ENCODE peak calls at places on chromosomes 7 and 10, in five cellular contexts. S is K562, U is HepG2, O is GM12878, R is upper lobe of left lung. F is an unnamed sample.

GRCh38 chr10:97683556-97684357 is 3.3 kb downstream of the AVPI1 start:
- ATAC-seq in S (no peak), U (peak; percentile 5), O (no peak), R (no peak), F (no peak)

GRCh38 chr10:11397980-11398580 is 213.4 kb downstream of the USP6NL start:
- ATAC-seq in S (no peak), U (no peak), O (no peak), R (no peak), F (peak; percentile 19)

GRCh38 chr7:50317221-50317678 is 12.7 kb downstream of the IKZF1 start:
- ATAC-seq in S (peak; percentile 66), U (no peak), O (peak; percentile 82), R (no peak), F (no peak)

GRCh38 chr7:80593869-80594587 is 44.4 kb upstream of the CD36 start:
- ATAC-seq in S (no peak), U (no peak), O (no peak), R (no peak), F (no peak)

GRCh38 chr7:4143511-4144160 is 538.5 kb upstream of the FOXK1 start:
- ATAC-seq in S (no peak), U (no peak), O (no peak), R (no peak), F (no peak)

GRCh38 chr7:158043461-158044155 is 544.0 kb downstream of the PTPRN2 start:
- ATAC-seq in S (no peak), U (no peak), O (no peak), R (no peak), F (no peak)

GRCh38 chr7:84364708-84365107 is 170.1 kb upstream of the SEMA3A start:
- ATAC-seq in S (no peak), U (no peak), O (no peak), R (no peak), F (no peak)

GRCh38 chr7:26170663-26171062 is 18.7 kb downstream of the NFE2L3 start:
- ATAC-seq in S (no peak), U (no peak), O (no peak), R (no peak), F (no peak)

GRCh38 chr7:131106681-131107342 is 220.9 kb upstream of the MKLN1 start:
- ATAC-seq in S (peak; percentile 50), U (peak; percentile 58), O (peak; percentile 10), R (peak; percentile 52), F (no peak)

GRCh38 chr10:95245425-95246055 is 45.3 kb downstream of the PDLIM1 start:
- ATAC-seq in S (no peak), U (no peak), O (peak; percentile 89), R (no peak), F (no peak)

GRCh38 chr7:64885520-64886240 is 17.4 kb upstream of the ZNF273 start:
- ATAC-seq in S (no peak), U (no peak), O (no peak), R (no peak), F (no peak)

GRCh38 chr10:99203310-99203709 is 32.3 kb downstream of the HPSE2 start:
- ATAC-seq in S (no peak), U (no peak), O (no peak), R (peak; percentile 69), F (no peak)

GRCh38 chr10:18043148-18043547 is 91.4 kb downstream of the SLC39A12 start:
- ATAC-seq in S (no peak), U (no peak), O (no peak), R (no peak), F (no peak)

GRCh38 chr10:21273400-21273968 is 252.0 kb downstream of the SKIDA1 start:
- ATAC-seq in S (peak; percentile 73), U (no peak), O (peak; percentile 44), R (no peak), F (no peak)

GRCh38 chr7:42645906-42646305 is 266.0 kb downstream of the C7orf25 start:
- ATAC-seq in S (peak; percentile 33), U (no peak), O (no peak), R (no peak), F (peak; percentile 54)

GRCh38 chr7:28744951-28745350 is 213.2 kb downstream of the TRIL start:
- ATAC-seq in S (no peak), U (no peak), O (no peak), R (no peak), F (no peak)

GRCh38 chr7:101362334-101363195 is at the start of gene COL26A1:
- ATAC-seq in S (no peak), U (peak; percentile 89), O (peak; percentile 30), R (no peak), F (peak; percentile 54)

GRCh38 chr10:116098411-116099019 is 174.5 kb downstream of the GFRA1 start:
- ATAC-seq in S (no peak), U (no peak), O (no peak), R (no peak), F (peak; percentile 42)

GRCh38 chr7:6186578-6186977 is 85.8 kb downstream of the CYTH3 start:
- ATAC-seq in S (no peak), U (no peak), O (no peak), R (no peak), F (no peak)

GRCh38 chr10:4567637-4568036 is 258.4 kb upstream of the AKR1E2 start:
- ATAC-seq in S (no peak), U (no peak), O (no peak), R (no peak), F (no peak)

GRCh38 chr10:129046074-129046681 is 420.9 kb upstream of the MGMT start:
- ATAC-seq in S (no peak), U (no peak), O (no peak), R (no peak), F (peak; percentile 31)

GRCh38 chr10:97734021-97734420 is 2.9 kb upstream of the ZFYVE27 start:
- ATAC-seq in S (no peak), U (no peak), O (no peak), R (no peak), F (no peak)

GRCh38 chr7:39810204-39810642 is 139.8 kb upstream of the CDK13 start:
- ATAC-seq in S (peak; percentile 97), U (peak; percentile 44), O (no peak), R (no peak), F (no peak)

GRCh38 chr7:138980575-138981285 is 459 bp downstream of the KIAA1549 start:
- ATAC-seq in S (no peak), U (peak; percentile 39), O (peak; percentile 39), R (no peak), F (peak; percentile 30)

GRCh38 chr7:138981332-138982203 is at the start of gene KIAA1549:
- ATAC-seq in S (peak; percentile 97), U (peak; percentile 83), O (peak; percentile 89), R (peak; percentile 70), F (peak; percentile 97)

GRCh38 chr7:138979226-138979979 is 1.8 kb downstream of the KIAA1549 start:
- ATAC-seq in S (peak; percentile 32), U (peak; percentile 48), O (peak; percentile 79), R (no peak), F (no peak)

GRCh38 chr7:138979988-138980574 is 1.1 kb downstream of the KIAA1549 start:
- ATAC-seq in S (no peak), U (no peak), O (no peak), R (peak; percentile 6), F (no peak)

DNA sequence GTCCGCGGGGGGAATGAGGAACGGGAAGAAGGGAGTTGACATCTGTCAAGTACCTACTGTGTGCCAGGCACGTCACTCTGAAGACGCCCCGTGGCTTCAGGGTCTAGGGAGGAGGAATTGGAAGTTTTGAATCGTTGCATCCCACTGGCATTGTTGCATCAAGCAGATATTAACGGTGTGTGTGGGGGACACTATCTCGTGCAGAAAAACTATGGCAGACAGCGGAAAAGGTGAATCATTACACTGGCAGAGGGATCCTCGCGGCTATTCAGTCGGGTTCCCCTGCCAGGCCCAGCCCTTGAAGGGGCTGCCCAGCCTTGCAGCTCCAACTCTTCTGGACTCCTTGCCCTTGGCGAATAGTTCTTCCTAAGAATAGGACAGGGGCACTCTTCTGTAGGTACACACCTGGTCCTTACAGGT is 1.0 kb upstream of the KIAA1549 start:
- ATAC-seq in S (no peak), U (no peak), O (no peak), R (no peak), F (no peak)
- TF ChIP-seq EP300 in S (no peak), U (no peak), O (no peak), R (no peak), F (no peak)

DNA sequence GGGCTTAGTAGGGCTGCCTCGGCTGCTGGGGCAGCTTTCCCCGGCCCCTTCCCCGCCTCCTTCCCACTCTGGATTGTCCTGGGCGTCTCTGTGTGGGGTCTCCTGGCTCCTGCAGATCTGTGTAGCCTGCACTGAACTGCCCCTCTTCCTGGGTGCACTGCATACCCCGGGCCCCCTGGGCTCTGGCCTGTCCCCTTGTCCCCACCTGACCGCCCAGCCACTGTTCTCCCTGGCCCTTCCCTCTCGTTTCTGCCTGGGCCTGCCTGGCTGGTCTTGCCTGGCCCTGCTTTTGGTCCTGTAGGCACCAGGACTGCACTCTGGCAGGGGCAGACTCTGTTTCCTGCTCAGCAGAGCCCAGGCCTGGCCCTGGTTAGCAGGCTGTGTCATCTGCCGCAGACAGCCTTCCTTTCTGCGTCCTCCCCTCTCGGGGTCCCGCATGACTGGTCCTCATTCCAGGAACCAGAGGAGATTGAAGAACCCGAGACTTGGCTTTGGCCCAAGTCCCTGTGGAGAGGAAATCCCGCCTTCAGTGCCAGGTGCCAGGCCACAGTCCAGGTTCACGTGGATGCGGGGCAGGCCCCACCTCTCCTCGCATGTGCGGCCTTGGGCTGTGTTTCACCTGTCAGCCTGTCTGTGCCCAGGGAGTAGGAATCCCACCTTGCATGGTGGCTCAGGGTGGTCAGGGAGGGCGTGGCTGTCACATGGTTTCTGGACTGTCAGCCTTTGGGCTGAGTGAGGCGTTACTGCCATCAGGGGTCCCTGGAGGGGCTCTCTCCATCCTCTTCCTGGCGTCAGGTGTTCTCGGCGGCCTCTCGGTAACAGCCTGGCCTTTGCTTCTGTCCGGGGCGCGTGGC is 9.2 kb downstream of the INPP5A start:
- ATAC-seq in S (no peak), U (no peak), O (peak; percentile 37), R (no peak), F (no peak)
- TF ChIP-seq POLR2AphosphoS5 in S (no peak), U (no peak), O (no peak), R (no peak), F (no peak)

DNA sequence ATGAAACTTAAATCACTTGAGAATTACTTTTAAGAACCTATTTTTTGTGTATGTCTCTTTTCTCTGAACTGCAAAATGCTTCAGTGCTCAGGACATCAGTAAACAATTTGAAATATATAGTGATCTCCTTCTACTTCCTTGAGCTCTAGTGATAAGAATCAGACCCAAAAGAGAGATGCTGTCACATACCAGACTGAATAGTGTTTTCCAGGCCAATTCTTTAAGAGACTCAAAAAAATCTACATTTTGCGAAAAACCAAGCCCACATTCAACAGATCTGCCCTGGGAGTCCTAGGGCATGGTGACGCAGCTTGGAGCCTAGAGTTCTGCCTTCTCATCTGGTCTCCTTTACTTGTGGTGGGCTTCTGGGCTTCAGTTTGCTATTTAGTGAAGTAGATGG is 72.1 kb upstream of the SLC13A1 start:
- ATAC-seq in S (no peak), U (no peak), O (no peak), R (no peak), F (no peak)
- TF ChIP-seq CTCF in S (no peak), U (no peak), O (no peak), R (no peak), F (no peak)

GRCh38 chr10:43218206-43218950 is 48.5 kb downstream of the RASGEF1A start:
- ATAC-seq in S (no peak), U (no peak), O (no peak), R (no peak), F (no peak)

GRCh38 chr10:43219848-43220247 is 47.0 kb downstream of the RASGEF1A start:
- ATAC-seq in S (no peak), U (no peak), O (no peak), R (no peak), F (no peak)

GRCh38 chr10:43217563-43218205 is 49.2 kb downstream of the RASGEF1A start:
- ATAC-seq in S (no peak), U (no peak), O (no peak), R (no peak), F (no peak)

GRCh38 chr10:43220971-43221418 is 45.9 kb downstream of the RASGEF1A start:
- ATAC-seq in S (no peak), U (no peak), O (peak; percentile 71), R (no peak), F (no peak)

GRCh38 chr10:43218951-43219837 is 47.7 kb downstream of the RASGEF1A start:
- ATAC-seq in S (no peak), U (no peak), O (no peak), R (no peak), F (no peak)
- TF ChIP-seq EP300 in S (no peak), U (no peak), O (no peak), R (no peak), F (no peak)